ENCODE peak calls at places on chromosomes 12 and 14, in nine cellular contexts. Q is glutamatergic neuron, W is left ventricle myocardium inferior, G is thoracic aorta, T is astrocyte of the spinal cord, N is GM23338, R is cardiac fibroblast, O is psoas muscle, F is HCT116. I is an unnamed sample.

GRCh38 chr12:55067701-55068100 is 47.9 kb downstream of the NEUROD4 start:
- DNase-seq in Q (peak; percentile 79), W (no peak), G (no peak), T (no peak), N (no peak), R (no peak), O (no peak), F (no peak), I (peak; percentile 21)

GRCh38 chr12:121800694-121801600 is 2.9 kb upstream of the SETD1B start:
- DNase-seq in Q (peak; percentile 70), W (peak; percentile 85), G (no peak), T (peak; percentile 86), N (peak; percentile 79), R (peak; percentile 84), O (peak; percentile 90), F (no peak), I (peak; percentile 59)

GRCh38 chr14:39229222-39229543 is 4.5 kb upstream of the MIA2 start:
- DNase-seq in Q (no peak), W (no peak), G (no peak), T (no peak), N (no peak), R (peak; percentile 36), O (no peak), F (no peak), I (no peak)

GRCh38 chr12:111424793-111425251 is 19.1 kb downstream of the SH2B3 start:
- DNase-seq in Q (no peak), W (no peak), G (no peak), T (no peak), N (peak; percentile 70), R (no peak), O (no peak), F (no peak), I (no peak)

GRCh38 chr12:102869571-102869970 is 47.5 kb downstream of the PAH start:
- DNase-seq in Q (no peak), W (no peak), G (no peak), T (no peak), N (no peak), R (no peak), O (no peak), F (no peak), I (no peak)

GRCh38 chr12:50188280-50188781 is 21.2 kb upstream of the CERS5 start:
- DNase-seq in Q (no peak), W (no peak), G (no peak), T (no peak), N (no peak), R (peak; percentile 78), O (no peak), F (no peak), I (no peak)

GRCh38 chr14:64422753-64423152 is 34.6 kb downstream of the MTHFD1 start:
- DNase-seq in Q (no peak), W (no peak), G (no peak), T (no peak), N (no peak), R (no peak), O (no peak), F (no peak), I (no peak)

GRCh38 chr12:119949145-119949544 is 39.9 kb upstream of the BICDL1 start:
- DNase-seq in Q (no peak), W (no peak), G (no peak), T (no peak), N (no peak), R (no peak), O (no peak), F (no peak), I (no peak)

GRCh38 chr12:4855121-4855924 is 54.4 kb upstream of the KCNA1 start:
- DNase-seq in Q (peak; percentile 43), W (no peak), G (peak; percentile 34), T (peak; percentile 79), N (peak; percentile 95), R (peak; percentile 83), O (no peak), F (peak; percentile 69), I (peak; percentile 66)

GRCh38 chr14:29262979-29263378 is 496.4 kb downstream of the FOXG1 start:
- DNase-seq in Q (no peak), W (no peak), G (no peak), T (no peak), N (no peak), R (peak; percentile 71), O (no peak), F (no peak), I (no peak)

DNA sequence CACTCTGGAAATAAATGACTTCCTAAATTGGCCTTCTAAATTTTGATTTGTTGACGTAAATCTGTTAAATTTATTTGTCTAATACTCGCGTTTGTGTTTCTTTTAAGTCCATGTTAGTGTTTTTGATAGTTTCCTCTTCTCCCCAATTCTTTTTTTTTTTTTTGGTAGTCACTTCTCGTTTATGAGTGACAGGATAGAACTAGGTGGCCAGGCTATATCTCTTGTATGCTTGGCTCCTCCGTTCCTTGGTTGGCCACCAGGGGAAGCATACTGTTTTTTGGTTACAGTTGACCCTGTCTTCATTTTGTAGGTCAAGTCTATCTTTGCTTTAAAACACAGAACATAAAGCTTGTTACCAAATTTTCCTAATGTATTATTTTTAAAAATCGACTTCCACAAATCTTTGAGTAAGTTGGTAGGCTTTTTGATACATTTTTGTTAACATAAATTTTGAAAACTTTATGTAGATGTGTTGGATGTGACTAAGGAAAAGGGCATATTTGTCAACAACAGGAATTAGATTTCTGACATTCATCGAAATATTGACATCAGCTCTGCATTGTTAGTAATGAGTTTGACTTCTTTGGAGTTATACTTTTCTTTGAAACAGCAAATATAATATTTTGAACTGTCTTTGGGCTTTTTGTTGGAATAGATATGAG is 2.2 kb downstream of the RCOR1 start:
- DNase-seq in Q (peak; percentile 74), W (peak; percentile 63), G (peak; percentile 9), T (peak; percentile 60), N (peak; percentile 85), R (peak; percentile 72), O (peak; percentile 63), F (peak; percentile 63), I (peak; percentile 68)
- TF ChIP-seq CTCF in Q (peak; percentile 80), W (peak; percentile 88), G (peak; percentile 74), T (peak; percentile 90), N (peak; percentile 89), R (peak; percentile 92), O (peak; percentile 80), F (peak; percentile 89), I (peak; percentile 88)

DNA sequence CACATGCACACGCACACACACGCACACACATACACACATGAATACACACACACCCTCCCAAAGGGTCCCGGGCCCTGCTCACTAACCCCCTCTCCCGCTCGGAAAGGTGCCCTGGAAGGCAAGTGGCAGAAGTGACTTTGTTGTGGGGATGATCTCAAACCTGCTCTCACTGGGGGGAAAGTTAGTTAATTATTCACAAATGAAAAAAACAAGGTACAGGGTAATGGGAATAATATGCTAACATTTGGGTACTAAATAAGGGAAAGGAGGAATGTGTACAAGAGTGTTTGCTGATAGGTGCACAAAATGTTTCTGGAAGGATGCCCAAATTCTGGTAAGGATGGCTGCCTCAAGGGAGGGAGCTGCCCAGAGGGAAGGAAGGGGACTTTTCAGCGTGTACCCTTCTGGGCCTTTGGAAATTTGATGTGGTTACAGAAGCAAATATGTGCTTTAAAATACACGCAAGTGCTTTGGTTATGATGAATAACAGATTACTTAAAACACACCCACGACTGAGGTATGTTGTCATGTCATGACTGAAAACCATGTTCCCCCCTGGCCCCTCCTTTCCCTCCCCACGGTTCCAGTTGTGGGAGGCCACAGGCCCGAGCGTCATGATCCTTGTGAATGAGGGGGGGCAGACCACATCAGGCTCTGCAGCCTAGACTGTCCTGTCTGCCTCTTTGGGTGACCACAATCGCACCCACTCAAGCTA is 43.3 kb upstream of the PLEKHG6 start:
- DNase-seq in Q (no peak), W (no peak), G (no peak), T (no peak), N (no peak), R (peak; percentile 19), O (no peak), F (no peak), I (no peak)
- TF ChIP-seq CTCF in Q (no peak), W (no peak), G (no peak), T (no peak), N (no peak), R (no peak), O (no peak), F (no peak), I (no peak)

DNA sequence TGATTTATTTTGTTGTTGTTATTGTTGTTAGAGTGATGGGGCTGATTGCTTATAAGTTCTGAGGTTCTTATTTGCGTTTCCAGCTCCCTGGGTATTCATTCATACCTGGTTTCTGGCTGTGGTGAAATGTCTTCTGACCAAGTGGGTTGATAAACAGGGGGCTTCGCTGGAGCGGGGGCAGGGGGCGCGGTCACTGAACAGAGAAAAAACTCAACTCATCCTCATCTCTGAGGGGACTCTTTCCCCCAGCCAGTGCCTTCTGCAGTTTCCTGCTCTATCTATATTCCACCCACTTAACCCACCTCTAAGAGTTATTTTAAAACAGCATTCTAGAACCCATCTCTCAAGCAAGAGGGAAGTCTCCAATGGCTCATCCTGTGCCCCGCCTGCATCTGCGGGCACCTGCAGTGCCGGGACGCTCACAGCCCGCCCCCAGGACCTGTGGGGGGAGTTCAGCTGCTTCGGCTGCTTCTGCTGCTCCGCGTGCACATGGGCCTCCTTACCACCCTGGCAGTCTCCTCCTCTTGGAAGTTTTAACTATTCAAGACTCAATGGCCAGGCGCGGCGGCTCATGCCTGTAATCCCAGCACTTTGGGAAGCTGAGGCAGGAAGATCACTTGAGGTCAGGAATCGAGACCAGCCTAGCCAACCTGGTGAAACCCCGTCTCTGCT is 11.5 kb downstream of the CKB start:
- DNase-seq in Q (no peak), W (no peak), G (no peak), T (no peak), N (no peak), R (no peak), O (peak; percentile 52), F (no peak), I (no peak)
- TF ChIP-seq CTCF in Q (no peak), W (no peak), G (no peak), T (no peak), N (no peak), R (no peak), O (no peak), F (no peak), I (no peak)

DNA sequence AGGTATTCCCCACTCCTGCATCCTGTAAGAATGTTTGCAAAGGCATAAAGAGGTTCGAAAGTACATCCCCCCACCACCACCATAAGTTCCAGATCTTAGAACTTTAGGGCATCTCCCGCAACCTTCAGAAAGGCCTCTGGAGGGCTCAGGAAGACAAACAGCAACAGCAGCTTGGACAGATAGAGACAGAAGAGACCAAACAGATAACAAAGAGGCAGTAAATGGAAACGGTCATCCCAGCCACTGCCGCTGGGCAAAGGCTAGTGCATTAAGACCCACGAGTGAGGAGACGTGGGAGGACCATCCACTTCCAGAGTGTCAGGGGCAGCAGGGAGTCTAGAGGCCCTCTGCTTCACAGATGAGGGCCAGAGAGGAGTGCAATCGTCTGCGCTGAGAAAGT is 124.3 kb downstream of the CRACR2A start:
- DNase-seq in Q (no peak), W (no peak), G (no peak), T (no peak), N (no peak), R (no peak), O (no peak), F (no peak), I (no peak)
- TF ChIP-seq CTCF in Q (no peak), W (no peak), G (no peak), T (no peak), N (no peak), R (no peak), O (no peak), F (no peak), I (no peak)